ENCODE peak calls at places on chromosomes 5 and 9, in four cellular contexts. One of them, this sample, is unnamed.

GRCh38 chr9:85276743-85277142 is 465.0 kb downstream of the AGTPBP1 start:
- DNase-seq in heart left ventricle: no peak
- DNase-seq in A549: no peak
- DNase-seq in IMR-90: no peak
- DNase-seq in this sample: no peak

GRCh38 chr5:158995694-158996173 is 104.0 kb downstream of the EBF1 start:
- DNase-seq in A549: no peak
- DNase-seq in heart left ventricle: no peak
- DNase-seq in IMR-90: no peak
- DNase-seq in this sample: no peak

GRCh38 chr5:179607449-179607931 is 16.0 kb downstream of the HNRNPH1 start:
- DNase-seq in A549: no peak
- DNase-seq in heart left ventricle: peak
- DNase-seq in IMR-90: no peak
- DNase-seq in this sample: no peak

GRCh38 chr5:120146787-120147186 is 317.3 kb upstream of the PRR16 start:
- DNase-seq in IMR-90: peak
- DNase-seq in A549: no peak
- DNase-seq in heart left ventricle: no peak
- DNase-seq in this sample: no peak

GRCh38 chr5:78653969-78654368 is 5.4 kb upstream of the LHFPL2 start:
- DNase-seq in IMR-90: peak
- DNase-seq in heart left ventricle: no peak
- DNase-seq in A549: no peak
- DNase-seq in this sample: no peak

GRCh38 chr5:96374653-96375052 is 58.4 kb downstream of the PCSK1 start:
- DNase-seq in A549: no peak
- DNase-seq in IMR-90: no peak
- DNase-seq in heart left ventricle: no peak
- DNase-seq in this sample: no peak

GRCh38 chr9:32378496-32378895 is 5.9 kb upstream of the ACO1 start:
- DNase-seq in A549: peak
- DNase-seq in heart left ventricle: no peak
- DNase-seq in IMR-90: peak
- DNase-seq in this sample: no peak

GRCh38 chr9:33285502-33285901 is 4.8 kb upstream of the NFX1 start:
- DNase-seq in A549: no peak
- DNase-seq in heart left ventricle: no peak
- DNase-seq in IMR-90: no peak
- DNase-seq in this sample: no peak

GRCh38 chr9:14532716-14533115 is 160.5 kb downstream of the ZDHHC21 start:
- DNase-seq in heart left ventricle: no peak
- DNase-seq in A549: peak
- DNase-seq in IMR-90: no peak
- DNase-seq in this sample: no peak

GRCh38 chr5:72282878-72283277 is 37.2 kb downstream of the MRPS27 start:
- DNase-seq in A549: no peak
- DNase-seq in IMR-90: peak
- DNase-seq in heart left ventricle: no peak
- DNase-seq in this sample: no peak

GRCh38 chr5:59416441-59416840 is 477.1 kb downstream of the PDE4D start:
- DNase-seq in heart left ventricle: no peak
- DNase-seq in IMR-90: peak
- DNase-seq in A549: peak
- DNase-seq in this sample: no peak

GRCh38 chr5:39947657-39948056 is 522.9 kb upstream of the DAB2 start:
- DNase-seq in A549: no peak
- DNase-seq in IMR-90: peak
- DNase-seq in heart left ventricle: no peak
- DNase-seq in this sample: no peak

GRCh38 chr5:94968507-94969095 is 316.3 kb downstream of the MCTP1 start:
- DNase-seq in heart left ventricle: no peak
- DNase-seq in IMR-90: peak
- DNase-seq in A549: peak
- DNase-seq in this sample: peak

GRCh38 chr9:124766815-124767554 is 4.1 kb downstream of the NR6A1 start:
- DNase-seq in IMR-90: no peak
- DNase-seq in A549: peak
- DNase-seq in heart left ventricle: no peak
- DNase-seq in this sample: no peak

GRCh38 chr9:76572205-76572550 is 113.2 kb downstream of the GCNT1 start:
- DNase-seq in IMR-90: no peak
- DNase-seq in heart left ventricle: no peak
- DNase-seq in A549: no peak
- DNase-seq in this sample: no peak

GRCh38 chr5:9212605-9213004 is 333.3 kb downstream of the SEMA5A start:
- DNase-seq in IMR-90: peak
- DNase-seq in A549: no peak
- DNase-seq in heart left ventricle: no peak
- DNase-seq in this sample: no peak

GRCh38 chr9:15246688-15247087 is 60.3 kb downstream of the TTC39B start:
- DNase-seq in heart left ventricle: no peak
- DNase-seq in A549: no peak
- DNase-seq in IMR-90: peak
- DNase-seq in this sample: no peak

GRCh38 chr9:70902705-70903131 is 218.7 kb downstream of the TRPM3 start:
- DNase-seq in A549: peak
- DNase-seq in IMR-90: peak
- DNase-seq in heart left ventricle: peak
- DNase-seq in this sample: no peak

GRCh38 chr9:109452761-109453160 is 45.3 kb downstream of the PTPN3 start:
- DNase-seq in heart left ventricle: no peak
- DNase-seq in A549: peak
- DNase-seq in IMR-90: peak
- DNase-seq in this sample: no peak

GRCh38 chr5:56085205-56085604 is 90.4 kb upstream of the IL6ST start:
- DNase-seq in IMR-90: peak
- DNase-seq in A549: no peak
- DNase-seq in heart left ventricle: no peak
- DNase-seq in this sample: no peak

GRCh38 chr5:93349613-93350012 is 231.4 kb downstream of the NR2F1-AS1 start:
- DNase-seq in A549: no peak
- DNase-seq in IMR-90: peak
- DNase-seq in heart left ventricle: no peak
- DNase-seq in this sample: no peak

GRCh38 chr9:8845808-8846207 is 1046.2 kb upstream of the DMAC1 start:
- DNase-seq in IMR-90: no peak
- DNase-seq in heart left ventricle: no peak
- DNase-seq in A549: no peak
- DNase-seq in this sample: no peak

GRCh38 chr9:94084314-94084713 is at the start of gene PTPDC1:
- DNase-seq in IMR-90: peak
- DNase-seq in heart left ventricle: no peak
- DNase-seq in A549: no peak
- DNase-seq in this sample: no peak

GRCh38 chr5:15691536-15691935 is 191.6 kb downstream of the FBXL7 start:
- DNase-seq in heart left ventricle: no peak
- DNase-seq in A549: no peak
- DNase-seq in IMR-90: peak
- DNase-seq in this sample: no peak

GRCh38 chr9:72364679-72365524 is at the start of gene ZFAND5:
- DNase-seq in IMR-90: peak
- DNase-seq in A549: peak
- DNase-seq in heart left ventricle: peak
- DNase-seq in this sample: peak

DNA sequence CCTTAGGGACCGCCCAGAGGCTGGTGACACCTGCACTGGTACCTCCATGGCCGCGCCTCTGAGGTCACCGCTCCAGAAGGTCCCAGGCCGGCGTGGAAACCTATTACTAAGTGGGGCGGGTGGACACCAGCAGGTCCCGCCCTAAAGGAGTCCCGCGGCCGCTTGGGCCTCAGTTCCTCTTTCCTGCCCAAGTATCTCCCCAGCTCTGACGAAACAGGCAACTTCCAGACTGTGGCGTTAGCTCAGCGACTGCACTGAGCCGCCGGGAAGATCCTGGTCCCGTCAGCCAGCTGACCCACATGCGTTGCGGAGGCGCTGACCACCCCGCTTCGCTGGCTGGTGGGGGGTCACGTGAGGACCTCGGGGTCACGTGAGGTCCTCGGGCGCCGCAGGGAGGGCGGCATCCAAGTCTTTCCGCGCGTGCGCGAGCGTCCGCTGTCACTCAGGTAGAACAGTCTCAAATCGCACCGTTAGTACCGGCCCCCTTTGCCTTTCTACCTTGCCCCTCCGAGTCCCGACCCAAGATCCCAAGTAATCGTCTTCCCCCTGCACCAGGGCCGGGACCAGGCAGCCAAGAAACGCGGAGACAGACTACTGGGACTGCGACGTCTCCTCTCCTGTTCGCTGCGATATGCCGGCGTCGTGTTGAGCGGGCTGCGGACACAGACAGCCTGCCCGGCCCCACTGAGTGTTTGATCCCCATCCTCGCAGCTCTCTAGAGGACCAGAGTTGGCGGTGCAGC is 53.7 kb upstream of the KDM4C start:
- DNase-seq in heart left ventricle: peak
- DNase-seq in IMR-90: peak
- DNase-seq in A549: peak
- DNase-seq in this sample: peak
- TF ChIP-seq POLR2A in heart left ventricle: no peak
- TF ChIP-seq POLR2A in IMR-90: no peak
- TF ChIP-seq POLR2A in A549: peak
- TF ChIP-seq POLR2A in this sample: peak

DNA sequence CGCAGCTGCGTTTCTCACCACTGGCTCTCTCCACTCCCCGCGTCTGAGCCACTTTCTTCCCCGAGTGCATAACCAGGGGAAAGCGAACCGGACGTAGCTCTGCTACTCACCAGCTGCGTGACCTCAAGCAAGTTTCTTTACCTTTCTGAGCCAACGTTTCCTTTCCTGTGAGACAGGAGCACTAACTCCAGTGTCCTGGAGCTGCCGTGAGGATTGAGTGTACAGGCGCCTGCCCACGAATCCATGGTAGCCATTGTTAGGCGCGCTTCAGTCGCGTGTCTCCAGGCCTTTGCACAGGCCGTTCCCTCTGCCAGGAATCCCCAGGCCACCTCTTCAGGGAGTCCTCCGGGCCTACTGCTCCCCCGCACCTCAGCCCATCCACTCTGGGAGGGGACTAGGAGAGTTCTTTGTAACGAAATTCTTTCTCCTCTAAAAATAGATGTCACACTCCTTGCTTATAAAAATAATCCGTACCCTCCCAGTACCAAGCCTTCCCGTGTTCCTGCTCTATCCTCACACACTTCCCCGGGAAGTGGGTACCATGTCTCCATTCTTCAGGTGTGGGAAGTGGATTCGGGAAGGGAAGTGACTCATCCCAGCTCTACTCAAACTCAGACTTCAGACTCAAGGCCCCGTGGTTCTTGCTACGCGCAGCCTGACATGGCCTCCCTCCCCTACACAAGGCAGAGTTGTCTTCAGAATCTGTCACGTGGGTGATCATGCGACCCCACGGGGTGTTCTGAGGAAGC is 16.2 kb upstream of the CRB2 start:
- DNase-seq in heart left ventricle: peak
- DNase-seq in IMR-90: no peak
- DNase-seq in A549: no peak
- DNase-seq in this sample: no peak
- TF ChIP-seq POLR2A in heart left ventricle: no peak
- TF ChIP-seq POLR2A in IMR-90: no peak
- TF ChIP-seq POLR2A in A549: no peak
- TF ChIP-seq POLR2A in this sample: peak

GRCh38 chr5:122774861-122775712 is at the start of gene SNX2:
- DNase-seq in heart left ventricle: peak
- DNase-seq in A549: peak
- DNase-seq in IMR-90: peak
- DNase-seq in this sample: peak
- TF ChIP-seq POLR2A in heart left ventricle: no peak
- TF ChIP-seq POLR2A in A549: peak
- TF ChIP-seq POLR2A in IMR-90: peak
- TF ChIP-seq POLR2A in this sample: peak

GRCh38 chr9:136419092-136419420 is 8.6 kb downstream of the PMPCA start:
- DNase-seq in A549: no peak
- DNase-seq in IMR-90: no peak
- DNase-seq in heart left ventricle: no peak
- DNase-seq in this sample: no peak

GRCh38 chr9:136424750-136425362 is 14.4 kb downstream of the PMPCA start:
- DNase-seq in heart left ventricle: no peak
- DNase-seq in A549: no peak
- DNase-seq in IMR-90: no peak
- DNase-seq in this sample: no peak

GRCh38 chr9:136423432-136424146 is 13.1 kb downstream of the PMPCA start:
- DNase-seq in heart left ventricle: no peak
- DNase-seq in A549: no peak
- DNase-seq in IMR-90: no peak
- DNase-seq in this sample: no peak

GRCh38 chr9:136422876-136423275 is 12.4 kb downstream of the PMPCA start:
- DNase-seq in A549: no peak
- DNase-seq in IMR-90: no peak
- DNase-seq in heart left ventricle: no peak
- DNase-seq in this sample: no peak

DNA sequence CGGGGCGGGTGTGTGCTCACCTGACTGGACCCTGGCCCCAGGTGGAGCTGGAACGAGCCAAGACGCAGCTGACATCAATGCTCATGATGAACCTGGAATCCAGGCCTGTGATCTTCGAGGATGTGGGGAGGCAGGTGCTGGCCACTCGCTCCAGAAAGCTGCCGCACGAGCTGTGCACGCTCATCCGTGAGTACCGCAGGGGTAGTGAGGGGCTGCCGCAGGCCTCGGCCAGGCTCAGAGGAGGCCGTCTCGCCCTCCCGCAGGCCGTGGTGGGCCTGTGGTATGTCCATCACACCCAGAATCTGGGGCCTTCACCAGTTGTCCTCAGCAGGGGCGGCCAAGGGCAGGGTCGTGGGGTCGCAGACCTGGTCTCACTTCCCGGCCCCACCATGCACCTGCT is 11.3 kb downstream of the PMPCA start:
- DNase-seq in IMR-90: no peak
- DNase-seq in A549: no peak
- DNase-seq in heart left ventricle: no peak
- DNase-seq in this sample: no peak
- TF ChIP-seq POLR2A in IMR-90: no peak
- TF ChIP-seq POLR2A in A549: no peak
- TF ChIP-seq POLR2A in heart left ventricle: no peak
- TF ChIP-seq POLR2A in this sample: peak